ENCODE peak calls at places on chromosomes 16 and 17, in six cellular contexts. One of them, this sample, is unnamed.
A peak's percentile ranks its signal among the peaks of the same experiment; 100 is the strongest.

GRCh38 chr17:67285360-67285759 is 40.4 kb upstream of the HELZ start:
- DNase-seq in ascending aorta: no peak
- DNase-seq in fibroblast of lung: no peak
- DNase-seq in cardiac muscle cell: no peak
- DNase-seq in WTC11: no peak
- DNase-seq in H1: no peak
- DNase-seq in this sample: no peak

GRCh38 chr16:54027126-54027922 is 259.3 kb downstream of the IRX3 start:
- DNase-seq in cardiac muscle cell: no peak
- DNase-seq in WTC11: no peak
- DNase-seq in fibroblast of lung: peak; percentile 58
- DNase-seq in ascending aorta: no peak
- DNase-seq in H1: no peak
- DNase-seq in this sample: no peak

GRCh38 chr17:72972263-72972951 is 120.1 kb downstream of the SLC39A11 start:
- DNase-seq in WTC11: no peak
- DNase-seq in fibroblast of lung: no peak
- DNase-seq in ascending aorta: no peak
- DNase-seq in H1: no peak
- DNase-seq in cardiac muscle cell: no peak
- DNase-seq in this sample: no peak

GRCh38 chr16:13510425-13511151 is 409.4 kb upstream of the ERCC4 start:
- DNase-seq in ascending aorta: no peak
- DNase-seq in cardiac muscle cell: no peak
- DNase-seq in fibroblast of lung: no peak
- DNase-seq in H1: no peak
- DNase-seq in WTC11: no peak
- DNase-seq in this sample: no peak

GRCh38 chr17:81740395-81740961 is 28.4 kb downstream of the SLC25A10 start:
- DNase-seq in WTC11: no peak
- DNase-seq in H1: no peak
- DNase-seq in ascending aorta: no peak
- DNase-seq in fibroblast of lung: no peak
- DNase-seq in cardiac muscle cell: no peak
- DNase-seq in this sample: no peak

GRCh38 chr17:69654981-69655581 is 240.6 kb downstream of the MAP2K6 start:
- DNase-seq in H1: no peak
- DNase-seq in fibroblast of lung: peak; percentile 94
- DNase-seq in WTC11: no peak
- DNase-seq in cardiac muscle cell: no peak
- DNase-seq in ascending aorta: no peak
- DNase-seq in this sample: no peak

GRCh38 chr16:72740346-72740745 is 307.6 kb downstream of the ZFHX3 start:
- DNase-seq in H1: no peak
- DNase-seq in cardiac muscle cell: no peak
- DNase-seq in WTC11: no peak
- DNase-seq in ascending aorta: no peak
- DNase-seq in fibroblast of lung: no peak
- DNase-seq in this sample: no peak

GRCh38 chr17:3558603-3559269 is 1.1 kb upstream of the TRPV3 start:
- DNase-seq in cardiac muscle cell: no peak
- DNase-seq in ascending aorta: no peak
- DNase-seq in H1: no peak
- DNase-seq in WTC11: no peak
- DNase-seq in fibroblast of lung: peak; percentile 64
- DNase-seq in this sample: peak; percentile 91

GRCh38 chr16:46620265-46621005 is 744 bp downstream of the SHCBP1 start:
- DNase-seq in cardiac muscle cell: no peak
- DNase-seq in ascending aorta: no peak
- DNase-seq in WTC11: no peak
- DNase-seq in fibroblast of lung: no peak
- DNase-seq in H1: no peak
- DNase-seq in this sample: peak; percentile 51

GRCh38 chr16:29862383-29862883 is 593 bp downstream of the CDIPT start:
- DNase-seq in WTC11: no peak
- DNase-seq in cardiac muscle cell: peak; percentile 43
- DNase-seq in H1: no peak
- DNase-seq in ascending aorta: no peak
- DNase-seq in fibroblast of lung: no peak
- DNase-seq in this sample: no peak

GRCh38 chr16:79301036-79301435 is 299.5 kb downstream of the MAF start:
- DNase-seq in WTC11: no peak
- DNase-seq in H1: no peak
- DNase-seq in ascending aorta: no peak
- DNase-seq in fibroblast of lung: no peak
- DNase-seq in cardiac muscle cell: no peak
- DNase-seq in this sample: no peak

GRCh38 chr17:74529243-74529642 is 2.0 kb downstream of the CD300LB start:
- DNase-seq in WTC11: no peak
- DNase-seq in fibroblast of lung: no peak
- DNase-seq in ascending aorta: no peak
- DNase-seq in cardiac muscle cell: no peak
- DNase-seq in H1: no peak
- DNase-seq in this sample: peak; percentile 0

GRCh38 chr16:86016201-86016965 is 117.4 kb downstream of the IRF8 start:
- DNase-seq in fibroblast of lung: peak; percentile 73
- DNase-seq in ascending aorta: no peak
- DNase-seq in H1: peak; percentile 17
- DNase-seq in WTC11: peak; percentile 52
- DNase-seq in cardiac muscle cell: peak; percentile 70
- DNase-seq in this sample: peak; percentile 72

GRCh38 chr17:68676856-68677255 is 75.7 kb upstream of the FAM20A start:
- DNase-seq in WTC11: no peak
- DNase-seq in cardiac muscle cell: no peak
- DNase-seq in ascending aorta: no peak
- DNase-seq in fibroblast of lung: no peak
- DNase-seq in H1: no peak
- DNase-seq in this sample: no peak

GRCh38 chr16:77290451-77291110 is 91.4 kb downstream of the SYCE1L start:
- DNase-seq in H1: no peak
- DNase-seq in cardiac muscle cell: no peak
- DNase-seq in ascending aorta: no peak
- DNase-seq in fibroblast of lung: peak; percentile 69
- DNase-seq in WTC11: no peak
- DNase-seq in this sample: no peak

GRCh38 chr17:71402661-71403141 is 718.1 kb upstream of the SOX9 start:
- DNase-seq in fibroblast of lung: no peak
- DNase-seq in ascending aorta: no peak
- DNase-seq in WTC11: no peak
- DNase-seq in cardiac muscle cell: no peak
- DNase-seq in H1: no peak
- DNase-seq in this sample: no peak

GRCh38 chr17:59893617-59894100 is 738 bp downstream of the RPS6KB1 start:
- DNase-seq in cardiac muscle cell: peak; percentile 74
- DNase-seq in fibroblast of lung: peak; percentile 18
- DNase-seq in WTC11: no peak
- DNase-seq in ascending aorta: no peak
- DNase-seq in H1: no peak
- DNase-seq in this sample: peak; percentile 31

GRCh38 chr16:11363927-11364258 is 18.6 kb downstream of the RMI2 start:
- DNase-seq in fibroblast of lung: no peak
- DNase-seq in WTC11: no peak
- DNase-seq in H1: no peak
- DNase-seq in cardiac muscle cell: no peak
- DNase-seq in ascending aorta: no peak
- DNase-seq in this sample: no peak

GRCh38 chr17:7716901-7717755 is at the start of gene DNAH2:
- DNase-seq in fibroblast of lung: peak; percentile 91
- DNase-seq in cardiac muscle cell: peak; percentile 96
- DNase-seq in ascending aorta: peak; percentile 28
- DNase-seq in H1: peak; percentile 91
- DNase-seq in WTC11: peak; percentile 96
- DNase-seq in this sample: peak; percentile 82
- TF ChIP-seq CTCF in fibroblast of lung: peak; percentile 31
- TF ChIP-seq CTCF in cardiac muscle cell: peak; percentile 52
- TF ChIP-seq CTCF in ascending aorta: no peak
- TF ChIP-seq CTCF in H1: peak; percentile 74
- TF ChIP-seq CTCF in WTC11: no peak
- TF ChIP-seq CTCF in this sample: peak; percentile 58

DNA sequence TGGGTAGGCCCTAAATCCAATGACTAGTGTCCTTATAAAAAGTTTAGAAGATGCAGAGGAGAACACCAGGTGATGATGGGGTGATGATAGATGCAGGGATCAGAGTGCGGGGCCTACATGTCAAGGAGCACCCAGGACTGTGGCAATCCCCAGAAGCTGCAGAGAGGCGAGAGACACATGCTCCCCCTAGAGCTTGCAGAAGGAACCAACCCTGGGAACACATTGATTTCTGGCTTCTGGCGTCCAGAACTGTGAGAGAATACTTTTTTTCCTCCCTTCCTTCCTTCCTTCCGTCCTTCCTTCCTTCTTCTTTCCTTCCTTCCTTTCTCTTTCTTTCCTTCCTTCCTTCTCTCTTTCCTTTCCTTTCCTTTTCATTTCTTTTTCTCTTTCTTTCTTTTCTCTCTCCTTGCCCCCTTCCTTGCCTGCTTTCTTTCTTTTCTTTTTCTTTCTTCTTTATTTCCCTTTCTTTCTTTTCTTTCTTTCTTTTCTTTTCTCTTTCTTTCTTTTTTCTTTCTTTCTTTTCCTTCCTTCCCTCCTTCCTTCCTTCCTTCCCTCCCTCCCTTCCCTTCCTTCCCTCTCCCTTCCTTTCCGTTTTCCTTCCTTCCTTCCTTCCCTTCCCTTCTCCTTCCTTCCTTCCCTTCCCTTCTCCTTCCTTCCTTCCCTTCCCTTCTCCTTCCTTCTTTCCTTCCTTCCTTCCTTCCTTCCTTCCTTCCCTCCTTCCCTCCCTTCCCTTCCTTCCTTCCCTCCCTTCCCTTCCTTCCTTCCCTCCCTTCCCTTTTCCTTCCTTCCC is 134.3 kb downstream of the HAPSTR1 start:
- DNase-seq in ascending aorta: no peak
- DNase-seq in WTC11: peak; percentile 48
- DNase-seq in cardiac muscle cell: peak; percentile 41
- DNase-seq in fibroblast of lung: no peak
- DNase-seq in H1: no peak
- DNase-seq in this sample: peak; percentile 25
- TF ChIP-seq CTCF in ascending aorta: no peak
- TF ChIP-seq CTCF in WTC11: peak; percentile 60
- TF ChIP-seq CTCF in cardiac muscle cell: no peak
- TF ChIP-seq CTCF in fibroblast of lung: peak; percentile 22
- TF ChIP-seq CTCF in H1: peak; percentile 87
- TF ChIP-seq CTCF in this sample: peak; percentile 47

GRCh38 chr17:8755590-8756255 is 2.6 kb downstream of the SPDYE4 start:
- DNase-seq in WTC11: no peak
- DNase-seq in H1: no peak
- DNase-seq in ascending aorta: no peak
- DNase-seq in cardiac muscle cell: no peak
- DNase-seq in fibroblast of lung: no peak
- DNase-seq in this sample: no peak

GRCh38 chr17:8757189-8757588 is 1.2 kb downstream of the SPDYE4 start:
- DNase-seq in ascending aorta: no peak
- DNase-seq in fibroblast of lung: no peak
- DNase-seq in cardiac muscle cell: no peak
- DNase-seq in H1: no peak
- DNase-seq in WTC11: no peak
- DNase-seq in this sample: no peak

GRCh38 chr17:8753136-8753975 is 5.0 kb downstream of the SPDYE4 start:
- DNase-seq in ascending aorta: no peak
- DNase-seq in WTC11: no peak
- DNase-seq in cardiac muscle cell: no peak
- DNase-seq in H1: no peak
- DNase-seq in fibroblast of lung: no peak
- DNase-seq in this sample: no peak

GRCh38 chr17:8754890-8755289 is 3.5 kb downstream of the SPDYE4 start:
- DNase-seq in fibroblast of lung: no peak
- DNase-seq in H1: no peak
- DNase-seq in WTC11: no peak
- DNase-seq in ascending aorta: no peak
- DNase-seq in cardiac muscle cell: no peak
- DNase-seq in this sample: no peak

DNA sequence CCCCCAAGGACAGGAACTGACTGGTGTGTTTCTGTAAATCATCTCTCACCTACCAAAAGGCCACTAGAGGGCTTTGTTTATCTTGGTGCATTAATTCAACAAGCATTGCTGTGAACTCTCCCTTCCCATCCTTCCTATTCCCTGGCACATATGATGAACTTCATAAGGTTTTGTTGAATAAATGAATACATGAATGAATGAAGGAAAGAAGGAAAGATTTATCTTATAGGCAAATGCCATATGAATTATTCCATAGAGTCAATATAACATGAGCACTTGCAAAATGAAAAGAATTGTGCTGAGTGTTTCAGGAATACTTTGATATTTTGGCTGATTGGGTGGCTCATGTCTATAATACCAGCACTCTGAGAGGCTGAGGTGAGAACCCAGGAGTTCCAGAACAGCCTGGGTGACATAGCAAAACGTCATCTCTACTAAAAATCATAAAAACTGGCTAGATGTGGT is 4.3 kb downstream of the SPDYE4 start:
- DNase-seq in H1: no peak
- DNase-seq in cardiac muscle cell: no peak
- DNase-seq in ascending aorta: no peak
- DNase-seq in fibroblast of lung: peak; percentile 7
- DNase-seq in WTC11: no peak
- DNase-seq in this sample: peak; percentile 67
- TF ChIP-seq CTCF in H1: peak; percentile 64
- TF ChIP-seq CTCF in cardiac muscle cell: peak; percentile 53
- TF ChIP-seq CTCF in ascending aorta: no peak
- TF ChIP-seq CTCF in fibroblast of lung: no peak
- TF ChIP-seq CTCF in WTC11: no peak
- TF ChIP-seq CTCF in this sample: peak; percentile 64

GRCh38 chr17:58667934-58668597 is 23.8 kb downstream of the TEX14 start:
- DNase-seq in WTC11: no peak
- DNase-seq in H1: no peak
- DNase-seq in cardiac muscle cell: no peak
- DNase-seq in fibroblast of lung: no peak
- DNase-seq in ascending aorta: no peak
- DNase-seq in this sample: no peak
- TF ChIP-seq CTCF in WTC11: no peak
- TF ChIP-seq CTCF in H1: no peak
- TF ChIP-seq CTCF in cardiac muscle cell: no peak
- TF ChIP-seq CTCF in fibroblast of lung: no peak
- TF ChIP-seq CTCF in ascending aorta: no peak
- TF ChIP-seq CTCF in this sample: no peak